ENCODE peak calls at places on chromosomes 7 and 10, in eight cellular contexts. J is mesothelial cell of epicardium, E is WTC11, D is lower lobe of right lung, Y is colonic mucosa, Z is endothelial cell, H is upper lobe of right lung, F is heart right ventricle. R is an unnamed sample.

GRCh38 chr7:55335151-55335550 is 30.0 kb upstream of the LANCL2 start:
- DNase-seq in J (no peak), E (no peak), D (no peak), Y (no peak), Z (no peak), H (no peak), F (no peak), R (no peak)

GRCh38 chr10:23514321-23514720 is 75.4 kb downstream of the OTUD1 start:
- DNase-seq in J (no peak), E (no peak), D (no peak), Y (no peak), Z (no peak), H (no peak), F (no peak), R (no peak)

GRCh38 chr10:130368761-130369560 is 232.8 kb downstream of the GLRX3 start:
- DNase-seq in J (no peak), E (no peak), D (no peak), Y (no peak), Z (no peak), H (peak), F (no peak), R (no peak)

GRCh38 chr10:114083040-114083439 is 39.4 kb downstream of the ADRB1 start:
- DNase-seq in J (no peak), E (no peak), D (no peak), Y (no peak), Z (no peak), H (no peak), F (no peak), R (no peak)

GRCh38 chr10:86321568-86321967 is 45.0 kb downstream of the GRID1 start:
- DNase-seq in J (no peak), E (no peak), D (no peak), Y (no peak), Z (no peak), H (peak), F (no peak), R (no peak)

GRCh38 chr7:15998617-15999016 is 312.1 kb upstream of the MEOX2 start:
- DNase-seq in J (no peak), E (no peak), D (no peak), Y (no peak), Z (no peak), H (no peak), F (no peak), R (no peak)

GRCh38 chr10:49398000-49398861 is 2.3 kb upstream of the DRGX start:
- DNase-seq in J (peak), E (peak), D (peak), Y (peak), Z (peak), H (peak), F (peak), R (no peak)

GRCh38 chr10:62831346-62831745 is 15.2 kb upstream of the EGR2 start:
- DNase-seq in J (no peak), E (no peak), D (no peak), Y (no peak), Z (no peak), H (no peak), F (no peak), R (no peak)

GRCh38 chr10:8778713-8779112 is 724.2 kb downstream of the GATA3 start:
- DNase-seq in J (no peak), E (no peak), D (no peak), Y (no peak), Z (no peak), H (no peak), F (no peak), R (no peak)

GRCh38 chr7:891291-891690 is 14.9 kb downstream of the GET4 start:
- DNase-seq in J (no peak), E (no peak), D (no peak), Y (no peak), Z (no peak), H (no peak), F (no peak), R (no peak)

GRCh38 chr10:81963606-81964005 is 88.6 kb downstream of the NRG3 start:
- DNase-seq in J (no peak), E (no peak), D (no peak), Y (no peak), Z (no peak), H (no peak), F (no peak), R (no peak)

GRCh38 chr10:43386549-43386948 is 15.1 kb downstream of the FXYD4 start:
- DNase-seq in J (no peak), E (no peak), D (no peak), Y (no peak), Z (no peak), H (no peak), F (no peak), R (no peak)

GRCh38 chr10:543131-543530 is 146.3 kb downstream of the DIP2C start:
- DNase-seq in J (no peak), E (no peak), D (no peak), Y (no peak), Z (no peak), H (no peak), F (no peak), R (no peak)

GRCh38 chr7:5284304-5285281 is 1.9 kb downstream of the SLC29A4 start:
- DNase-seq in J (no peak), E (peak), D (peak), Y (peak), Z (peak), H (peak), F (no peak), R (no peak)

GRCh38 chr10:53102424-53102823 is 329.8 kb upstream of the MBL2 start:
- DNase-seq in J (no peak), E (no peak), D (no peak), Y (no peak), Z (no peak), H (no peak), F (no peak), R (no peak)

GRCh38 chr10:11789294-11789693 is 33.9 kb upstream of the PROSER2 start:
- DNase-seq in J (no peak), E (no peak), D (no peak), Y (no peak), Z (no peak), H (no peak), F (no peak), R (no peak)

GRCh38 chr7:49708590-49708989 is 64.8 kb upstream of the VWC2 start:
- DNase-seq in J (no peak), E (no peak), D (no peak), Y (no peak), Z (no peak), H (no peak), F (no peak), R (no peak)

GRCh38 chr10:123301077-123301875 is 147.1 kb downstream of the BUB3 start:
- DNase-seq in J (no peak), E (peak), D (no peak), Y (no peak), Z (peak), H (no peak), F (peak), R (no peak)

GRCh38 chr7:73992104-73992562 is 35.8 kb upstream of the ELN start:
- DNase-seq in J (no peak), E (no peak), D (peak), Y (no peak), Z (no peak), H (peak), F (no peak), R (no peak)

GRCh38 chr10:100744980-100745881 is at the start of gene PAX2:
- DNase-seq in J (no peak), E (peak), D (no peak), Y (no peak), Z (no peak), H (no peak), F (no peak), R (no peak)

GRCh38 chr10:3785849-3786290 is 861 bp upstream of the KLF6 start:
- DNase-seq in J (no peak), E (peak), D (no peak), Y (peak), Z (peak), H (no peak), F (peak), R (peak)

GRCh38 chr7:28990200-28990960 is 32.2 kb upstream of the TRIL start:
- DNase-seq in J (no peak), E (peak), D (no peak), Y (no peak), Z (no peak), H (no peak), F (peak), R (no peak)

GRCh38 chr10:114044251-114045070 is 795 bp downstream of the ADRB1 start:
- DNase-seq in J (no peak), E (peak), D (peak), Y (no peak), Z (peak), H (peak), F (no peak), R (peak)

GRCh38 chr10:31419394-31420063 is 100.5 kb downstream of the ZEB1 start:
- DNase-seq in J (no peak), E (no peak), D (no peak), Y (no peak), Z (no peak), H (no peak), F (no peak), R (no peak)

GRCh38 chr7:104572554-104572953 is 244.2 kb downstream of the LHFPL3 start:
- DNase-seq in J (no peak), E (no peak), D (no peak), Y (no peak), Z (no peak), H (no peak), F (no peak), R (no peak)

GRCh38 chr7:2468227-2468626 is 8.0 kb downstream of the GRIFIN start:
- DNase-seq in J (no peak), E (no peak), D (no peak), Y (no peak), Z (no peak), H (no peak), F (no peak), R (no peak)

GRCh38 chr7:6375346-6376101 is 72.2 kb downstream of the DAGLB start:
- DNase-seq in J (no peak), E (no peak), D (no peak), Y (no peak), Z (no peak), H (no peak), F (no peak), R (no peak)

GRCh38 chr7:19107392-19108147 is 9.9 kb downstream of the TWIST1 start:
- DNase-seq in J (no peak), E (peak), D (no peak), Y (peak), Z (peak), H (no peak), F (no peak), R (no peak)

GRCh38 chr10:118732253-118733194 is 22.2 kb downstream of the CACUL1 start:
- DNase-seq in J (no peak), E (no peak), D (no peak), Y (peak), Z (no peak), H (no peak), F (no peak), R (peak)

GRCh38 chr10:116151076-116151475 is 121.9 kb downstream of the GFRA1 start:
- DNase-seq in J (no peak), E (no peak), D (no peak), Y (no peak), Z (no peak), H (no peak), F (no peak), R (no peak)

GRCh38 chr7:36949711-36950600 is 225.7 kb upstream of the AOAH start:
- DNase-seq in J (no peak), E (no peak), D (no peak), Y (peak), Z (no peak), H (no peak), F (no peak), R (peak)

GRCh38 chr7:69674701-69675182 is 76.5 kb downstream of the AUTS2 start:
- DNase-seq in J (no peak), E (no peak), D (no peak), Y (no peak), Z (no peak), H (no peak), F (no peak), R (no peak)

GRCh38 chr7:115724400-115725056 is 306.0 kb downstream of the TFEC start:
- DNase-seq in J (no peak), E (no peak), D (no peak), Y (peak), Z (no peak), H (no peak), F (no peak), R (no peak)

GRCh38 chr10:46787321-46787615 is 124.0 kb upstream of the PTPN20 start:
- DNase-seq in J (no peak), E (no peak), D (no peak), Y (peak), Z (no peak), H (no peak), F (peak), R (no peak)

GRCh38 chr10:120286280-120286679 is 170.7 kb upstream of the PLPP4 start:
- DNase-seq in J (no peak), E (no peak), D (peak), Y (no peak), Z (no peak), H (no peak), F (no peak), R (no peak)

GRCh38 chr7:159075563-159076238 is 69.0 kb downstream of the VIPR2 start:
- DNase-seq in J (no peak), E (no peak), D (no peak), Y (peak), Z (no peak), H (peak), F (peak), R (no peak)

GRCh38 chr10:6494934-6495592 is 85.0 kb downstream of the PRKCQ start:
- DNase-seq in J (no peak), E (no peak), D (no peak), Y (no peak), Z (no peak), H (no peak), F (no peak), R (no peak)

GRCh38 chr10:12768156-12768731 is 233.3 kb downstream of the CCDC3 start:
- DNase-seq in J (no peak), E (peak), D (no peak), Y (no peak), Z (no peak), H (no peak), F (no peak), R (no peak)

GRCh38 chr7:40604601-40605438 is 470.0 kb downstream of the SUGCT start:
- DNase-seq in J (peak), E (peak), D (peak), Y (peak), Z (peak), H (peak), F (peak), R (peak)

GRCh38 chr10:113060221-113061053 is 110.4 kb downstream of the TCF7L2 start:
- DNase-seq in J (no peak), E (no peak), D (peak), Y (peak), Z (peak), H (no peak), F (peak), R (no peak)

GRCh38 chr7:38330048-38330447 is 56.6 kb upstream of the TARP start:
- DNase-seq in J (no peak), E (no peak), D (no peak), Y (no peak), Z (no peak), H (no peak), F (no peak), R (no peak)

GRCh38 chr7:38329340-38329739 is 55.9 kb upstream of the TARP start:
- DNase-seq in J (no peak), E (no peak), D (no peak), Y (no peak), Z (no peak), H (no peak), F (no peak), R (no peak)

GRCh38 chr7:38328814-38329213 is 55.4 kb upstream of the TARP start:
- DNase-seq in J (no peak), E (no peak), D (no peak), Y (no peak), Z (no peak), H (no peak), F (no peak), R (no peak)

GRCh38 chr7:38334163-38334562 is 60.7 kb upstream of the TARP start:
- DNase-seq in J (no peak), E (no peak), D (no peak), Y (no peak), Z (no peak), H (no peak), F (no peak), R (no peak)

DNA sequence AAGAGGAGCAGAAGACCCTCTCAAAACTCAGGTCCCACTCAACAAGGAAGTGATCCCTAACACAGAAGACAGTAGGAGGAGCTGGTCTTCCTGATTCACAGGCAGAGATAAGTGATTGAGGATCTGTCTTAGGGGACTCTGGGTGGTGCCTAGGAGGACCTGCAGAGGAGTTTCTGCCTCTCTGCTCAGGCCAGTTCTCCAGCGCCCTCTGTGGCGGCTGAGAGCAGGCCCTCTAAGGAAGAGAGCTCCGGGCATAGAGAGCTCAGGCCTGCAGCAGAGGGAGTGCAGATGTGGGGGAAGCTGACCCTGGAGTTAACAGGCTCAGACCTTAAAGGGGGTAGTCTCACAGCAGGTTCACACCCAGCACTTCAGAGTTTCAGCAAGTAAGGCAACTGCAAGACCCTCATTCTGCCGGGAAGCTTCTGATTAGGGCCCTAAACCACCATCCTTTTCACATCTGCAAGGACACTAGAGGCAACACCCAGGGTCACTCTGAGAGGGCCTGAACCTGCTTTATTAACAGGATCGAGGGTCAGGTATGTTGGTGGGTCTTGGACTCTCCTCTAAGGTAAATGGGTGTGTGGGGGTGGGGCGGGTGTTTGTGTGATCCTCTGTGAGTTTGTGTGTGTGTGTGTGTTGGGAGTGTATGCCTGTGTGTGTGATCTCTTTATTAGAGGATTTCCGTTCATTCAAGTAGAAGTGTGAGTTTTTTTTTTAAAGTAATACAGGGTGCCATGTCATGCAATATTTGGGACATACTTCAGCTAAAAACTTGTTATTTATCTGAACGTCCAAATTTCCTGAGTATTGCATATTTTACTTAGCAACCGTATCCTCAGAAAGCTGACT is 57.6 kb upstream of the TARP start:
- DNase-seq in J (no peak), E (peak), D (no peak), Y (no peak), Z (no peak), H (no peak), F (no peak), R (no peak)
- TF ChIP-seq CTCF in J (no peak), E (peak), D (no peak), Y (no peak), Z (no peak), H (no peak), F (no peak), R (peak)

GRCh38 chr7:130559184-130559583 is 67.3 kb downstream of the MEST start:
- DNase-seq in J (no peak), E (no peak), D (no peak), Y (no peak), Z (no peak), H (no peak), F (no peak), R (no peak)

GRCh38 chr7:130566898-130567280 is 75.0 kb downstream of the MEST start:
- DNase-seq in J (no peak), E (no peak), D (no peak), Y (no peak), Z (no peak), H (no peak), F (no peak), R (no peak)

GRCh38 chr7:130566168-130566897 is 74.4 kb downstream of the MEST start:
- DNase-seq in J (no peak), E (no peak), D (no peak), Y (no peak), Z (no peak), H (no peak), F (peak), R (no peak)

GRCh38 chr7:130560972-130561371 is 69.1 kb downstream of the MEST start:
- DNase-seq in J (no peak), E (no peak), D (no peak), Y (no peak), Z (no peak), H (no peak), F (no peak), R (no peak)
- TF ChIP-seq CTCF in J (no peak), E (no peak), D (peak), Y (no peak), Z (no peak), H (peak), F (no peak), R (no peak)

DNA sequence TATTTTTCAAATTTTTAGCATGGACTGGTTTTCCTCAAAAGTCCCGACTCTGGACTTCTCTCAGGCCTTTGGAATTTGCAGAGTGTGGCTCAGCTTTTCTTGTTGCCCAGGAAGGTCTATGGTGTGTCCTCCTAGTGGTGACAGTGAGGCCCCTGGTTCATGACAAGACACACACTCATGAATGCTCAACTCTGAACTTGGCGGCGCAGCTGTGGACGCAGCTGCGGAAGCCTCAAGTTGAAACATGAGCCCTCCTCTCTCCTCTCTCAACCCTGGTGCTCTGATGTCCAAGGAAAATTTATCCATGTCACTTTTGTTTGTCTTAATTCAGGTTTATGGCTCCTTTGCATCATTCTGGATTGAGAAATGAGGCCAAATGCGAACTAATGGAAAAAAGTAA is 183.9 kb downstream of the HECW1 start:
- DNase-seq in J (no peak), E (no peak), D (no peak), Y (no peak), Z (no peak), H (no peak), F (no peak), R (no peak)
- TF ChIP-seq CTCF in J (no peak), E (no peak), D (no peak), Y (no peak), Z (no peak), H (no peak), F (no peak), R (no peak)

DNA sequence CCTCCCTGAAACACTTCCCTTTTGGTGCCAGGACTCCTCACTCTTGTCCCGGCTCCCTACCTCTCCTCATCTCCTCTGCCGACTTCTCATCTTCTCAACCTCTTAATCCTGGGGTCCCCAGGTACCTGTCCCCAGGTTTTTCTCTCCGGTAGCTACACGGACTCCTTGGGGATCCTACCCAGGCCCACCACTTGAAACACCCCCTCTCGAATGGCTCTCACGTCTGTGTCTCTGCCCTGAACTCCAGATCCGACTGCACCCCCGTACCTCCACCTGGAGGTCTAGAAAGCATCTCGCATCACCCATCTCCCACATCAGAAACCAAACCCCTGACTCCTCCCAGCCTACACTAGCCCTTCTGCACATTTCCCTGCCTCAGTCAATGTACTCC is 4.8 kb downstream of the TBATA start:
- DNase-seq in J (no peak), E (no peak), D (no peak), Y (no peak), Z (no peak), H (no peak), F (no peak), R (no peak)
- TF ChIP-seq CTCF in J (no peak), E (no peak), D (no peak), Y (no peak), Z (no peak), H (no peak), F (no peak), R (no peak)